ENCODE peak calls at places on chromosomes 11 and 22, in six cellular contexts. One of them, this sample, is unnamed.

GRCh38 chr11:57179701-57180100 is 2.1 kb upstream of the LRRC55 start:
- DNase-seq in MM.1S: no peak
- DNase-seq in trophoblast cell: no peak
- DNase-seq in Peyer's patch: no peak
- DNase-seq in body of pancreas: no peak
- DNase-seq in SJSA1: no peak
- DNase-seq in this sample: no peak

GRCh38 chr11:65588199-65589054 is 7.2 kb downstream of the KCNK7 start:
- DNase-seq in MM.1S: peak; percentile 94
- DNase-seq in trophoblast cell: peak; percentile 43
- DNase-seq in Peyer's patch: peak; percentile 91
- DNase-seq in body of pancreas: peak; percentile 78
- DNase-seq in SJSA1: peak; percentile 77
- DNase-seq in this sample: no peak

GRCh38 chr22:43186272-43187170 is at the start of gene TTLL12:
- DNase-seq in MM.1S: peak; percentile 59
- DNase-seq in trophoblast cell: peak; percentile 63
- DNase-seq in Peyer's patch: peak; percentile 65
- DNase-seq in body of pancreas: peak; percentile 67
- DNase-seq in SJSA1: no peak
- DNase-seq in this sample: no peak

GRCh38 chr11:113697798-113698407 is 8.2 kb downstream of the TMPRSS5 start:
- DNase-seq in MM.1S: no peak
- DNase-seq in trophoblast cell: no peak
- DNase-seq in Peyer's patch: no peak
- DNase-seq in body of pancreas: no peak
- DNase-seq in SJSA1: no peak
- DNase-seq in this sample: no peak

GRCh38 chr11:35174666-35175065 is 35.7 kb downstream of the CD44 start:
- DNase-seq in MM.1S: no peak
- DNase-seq in trophoblast cell: no peak
- DNase-seq in Peyer's patch: no peak
- DNase-seq in body of pancreas: no peak
- DNase-seq in SJSA1: no peak
- DNase-seq in this sample: no peak

GRCh38 chr11:67031791-67032561 is 9.0 kb downstream of the SYT12 start:
- DNase-seq in MM.1S: no peak
- DNase-seq in trophoblast cell: peak; percentile 99
- DNase-seq in Peyer's patch: no peak
- DNase-seq in body of pancreas: no peak
- DNase-seq in SJSA1: peak; percentile 96
- DNase-seq in this sample: no peak

GRCh38 chr11:126328444-126328843 is 24.6 kb downstream of the DCPS start:
- DNase-seq in MM.1S: no peak
- DNase-seq in trophoblast cell: no peak
- DNase-seq in Peyer's patch: no peak
- DNase-seq in body of pancreas: no peak
- DNase-seq in SJSA1: no peak
- DNase-seq in this sample: no peak

GRCh38 chr11:114478768-114479167 is 39.5 kb downstream of the REXO2 start:
- DNase-seq in MM.1S: no peak
- DNase-seq in trophoblast cell: peak; percentile 66
- DNase-seq in Peyer's patch: no peak
- DNase-seq in body of pancreas: no peak
- DNase-seq in SJSA1: no peak
- DNase-seq in this sample: no peak

GRCh38 chr11:127470485-127470884 is 469.9 kb upstream of the KIRREL3 start:
- DNase-seq in MM.1S: peak; percentile 18
- DNase-seq in trophoblast cell: peak; percentile 6
- DNase-seq in Peyer's patch: peak; percentile 53
- DNase-seq in body of pancreas: peak; percentile 36
- DNase-seq in SJSA1: no peak
- DNase-seq in this sample: no peak

GRCh38 chr11:73290536-73290935 is 17.5 kb upstream of the ARHGEF17 start:
- DNase-seq in MM.1S: no peak
- DNase-seq in trophoblast cell: no peak
- DNase-seq in Peyer's patch: no peak
- DNase-seq in body of pancreas: no peak
- DNase-seq in SJSA1: no peak
- DNase-seq in this sample: no peak

GRCh38 chr11:68314886-68315580 is 2.6 kb downstream of the LRP5 start:
- DNase-seq in MM.1S: no peak
- DNase-seq in trophoblast cell: peak; percentile 76
- DNase-seq in Peyer's patch: peak; percentile 81
- DNase-seq in body of pancreas: peak; percentile 49
- DNase-seq in SJSA1: peak; percentile 58
- DNase-seq in this sample: no peak
- H3K27ac ChIP-seq in MM.1S: no peak overlapping the region
- H3K27ac ChIP-seq in trophoblast cell: peak overlapping the region; percentile 40
- H3K27ac ChIP-seq in Peyer's patch: no peak overlapping the region
- H3K27ac ChIP-seq in body of pancreas: peak overlapping the region; percentile 56
- H3K27ac ChIP-seq in SJSA1: peak overlapping the region; percentile 21
- H3K27ac ChIP-seq in this sample: peak overlapping the region; percentile 83

GRCh38 chr11:1515082-1516060 is 28.8 kb upstream of the MOB2 start:
- DNase-seq in MM.1S: peak; percentile 28
- DNase-seq in trophoblast cell: peak; percentile 73
- DNase-seq in Peyer's patch: peak; percentile 87
- DNase-seq in body of pancreas: peak; percentile 87
- DNase-seq in SJSA1: peak; percentile 62
- DNase-seq in this sample: no peak
- H3K27ac ChIP-seq in MM.1S: no peak overlapping the region
- H3K27ac ChIP-seq in trophoblast cell: no peak overlapping the region
- H3K27ac ChIP-seq in Peyer's patch: no peak overlapping the region
- H3K27ac ChIP-seq in body of pancreas: no peak overlapping the region
- H3K27ac ChIP-seq in SJSA1: no peak overlapping the region
- H3K27ac ChIP-seq in this sample: no peak overlapping the region

GRCh38 chr11:10377182-10377581 is 72.3 kb downstream of the ADM start:
- DNase-seq in MM.1S: no peak
- DNase-seq in trophoblast cell: no peak
- DNase-seq in Peyer's patch: no peak
- DNase-seq in body of pancreas: no peak
- DNase-seq in SJSA1: no peak
- DNase-seq in this sample: no peak

GRCh38 chr11:10378362-10378761 is 73.5 kb downstream of the ADM start:
- DNase-seq in MM.1S: no peak
- DNase-seq in trophoblast cell: no peak
- DNase-seq in Peyer's patch: no peak
- DNase-seq in body of pancreas: no peak
- DNase-seq in SJSA1: no peak
- DNase-seq in this sample: no peak

GRCh38 chr11:10379433-10379832 is 74.6 kb downstream of the ADM start:
- DNase-seq in MM.1S: no peak
- DNase-seq in trophoblast cell: peak; percentile 88
- DNase-seq in Peyer's patch: no peak
- DNase-seq in body of pancreas: no peak
- DNase-seq in SJSA1: no peak
- DNase-seq in this sample: no peak

GRCh38 chr11:10379871-10380568 is 75.0 kb upstream of the AMPD3 start:
- DNase-seq in MM.1S: no peak
- DNase-seq in trophoblast cell: peak; percentile 66
- DNase-seq in Peyer's patch: no peak
- DNase-seq in body of pancreas: no peak
- DNase-seq in SJSA1: no peak
- DNase-seq in this sample: no peak

DNA sequence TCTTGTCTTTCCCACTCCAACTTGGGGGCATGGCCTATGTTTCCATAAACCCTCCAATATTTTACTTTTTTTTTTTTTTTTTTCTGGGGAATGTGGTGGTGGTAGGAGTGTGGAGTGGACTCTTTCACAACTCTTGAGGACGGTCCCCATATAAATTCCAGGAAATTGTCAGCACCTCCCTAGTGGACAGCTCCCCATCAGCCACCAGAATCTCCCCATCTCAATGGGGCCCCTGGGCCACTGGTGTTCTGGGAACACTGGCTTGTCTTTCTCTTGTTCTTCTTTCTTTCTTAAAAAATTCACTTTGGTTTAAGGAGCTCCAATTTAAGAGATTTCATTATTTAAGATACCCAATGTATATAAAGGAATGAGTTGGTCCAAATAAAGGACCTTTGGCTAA is 74.1 kb downstream of the ADM start:
- DNase-seq in MM.1S: peak; percentile 11
- DNase-seq in trophoblast cell: no peak
- DNase-seq in Peyer's patch: no peak
- DNase-seq in body of pancreas: no peak
- DNase-seq in SJSA1: no peak
- DNase-seq in this sample: no peak
- H3K27ac ChIP-seq in MM.1S: no peak overlapping the region
- H3K27ac ChIP-seq in trophoblast cell: no peak overlapping the region
- H3K27ac ChIP-seq in Peyer's patch: no peak overlapping the region
- H3K27ac ChIP-seq in body of pancreas: no peak overlapping the region
- H3K27ac ChIP-seq in SJSA1: no peak overlapping the region
- H3K27ac ChIP-seq in this sample: peak overlapping the region; percentile 59

DNA sequence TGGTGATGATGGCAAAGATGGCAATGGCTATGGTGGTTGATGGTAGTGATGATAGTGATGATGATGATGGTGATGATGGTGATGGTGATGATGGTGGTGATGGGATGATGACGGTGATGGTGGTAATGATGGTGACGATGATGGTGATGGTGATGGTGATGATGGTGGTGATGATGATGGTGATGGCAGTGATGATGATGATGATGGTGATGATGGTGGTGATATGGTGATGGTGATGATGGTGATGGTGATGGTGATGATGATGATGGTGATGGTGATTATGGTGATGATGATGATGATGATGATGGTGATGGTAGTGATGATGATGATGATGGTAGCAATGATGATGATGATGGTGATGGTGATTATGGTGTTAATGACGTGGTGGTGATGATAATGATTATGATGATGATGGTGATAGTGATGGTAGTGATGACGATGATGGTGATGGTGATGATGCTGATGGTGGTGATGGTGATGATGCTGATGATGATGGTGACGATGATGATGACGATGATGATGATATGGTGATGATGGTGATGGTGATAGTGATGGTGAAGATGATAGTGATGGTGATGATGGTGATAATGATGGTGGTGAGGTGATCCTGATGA is 232.1 kb downstream of the BRD1 start:
- DNase-seq in MM.1S: no peak
- DNase-seq in trophoblast cell: no peak
- DNase-seq in Peyer's patch: no peak
- DNase-seq in body of pancreas: no peak
- DNase-seq in SJSA1: no peak
- DNase-seq in this sample: no peak
- H3K27ac ChIP-seq in MM.1S: no peak overlapping the region
- H3K27ac ChIP-seq in trophoblast cell: no peak overlapping the region
- H3K27ac ChIP-seq in Peyer's patch: no peak overlapping the region
- H3K27ac ChIP-seq in body of pancreas: no peak overlapping the region
- H3K27ac ChIP-seq in SJSA1: no peak overlapping the region
- H3K27ac ChIP-seq in this sample: no peak overlapping the region

GRCh38 chr11:45748801-45749200 is 56.1 kb upstream of the SLC35C1 start:
- DNase-seq in MM.1S: no peak
- DNase-seq in trophoblast cell: peak; percentile 30
- DNase-seq in Peyer's patch: no peak
- DNase-seq in body of pancreas: no peak
- DNase-seq in SJSA1: no peak
- DNase-seq in this sample: no peak

GRCh38 chr11:45743556-45744468 is 61.1 kb upstream of the SLC35C1 start:
- DNase-seq in MM.1S: no peak
- DNase-seq in trophoblast cell: no peak
- DNase-seq in Peyer's patch: no peak
- DNase-seq in body of pancreas: no peak
- DNase-seq in SJSA1: no peak
- DNase-seq in this sample: no peak

GRCh38 chr11:45741032-45741431 is 63.9 kb upstream of the SLC35C1 start:
- DNase-seq in MM.1S: no peak
- DNase-seq in trophoblast cell: peak; percentile 89
- DNase-seq in Peyer's patch: no peak
- DNase-seq in body of pancreas: no peak
- DNase-seq in SJSA1: no peak
- DNase-seq in this sample: no peak

GRCh38 chr11:45741582-45741981 is 63.4 kb upstream of the SLC35C1 start:
- DNase-seq in MM.1S: no peak
- DNase-seq in trophoblast cell: no peak
- DNase-seq in Peyer's patch: no peak
- DNase-seq in body of pancreas: no peak
- DNase-seq in SJSA1: no peak
- DNase-seq in this sample: no peak

GRCh38 chr11:45745065-45745811 is 59.7 kb upstream of the SLC35C1 start:
- DNase-seq in MM.1S: no peak
- DNase-seq in trophoblast cell: no peak
- DNase-seq in Peyer's patch: no peak
- DNase-seq in body of pancreas: peak; percentile 24
- DNase-seq in SJSA1: no peak
- DNase-seq in this sample: no peak
- H3K27ac ChIP-seq in MM.1S: no peak overlapping the region
- H3K27ac ChIP-seq in trophoblast cell: no peak overlapping the region
- H3K27ac ChIP-seq in Peyer's patch: no peak overlapping the region
- H3K27ac ChIP-seq in body of pancreas: no peak overlapping the region
- H3K27ac ChIP-seq in SJSA1: no peak overlapping the region
- H3K27ac ChIP-seq in this sample: no peak overlapping the region

DNA sequence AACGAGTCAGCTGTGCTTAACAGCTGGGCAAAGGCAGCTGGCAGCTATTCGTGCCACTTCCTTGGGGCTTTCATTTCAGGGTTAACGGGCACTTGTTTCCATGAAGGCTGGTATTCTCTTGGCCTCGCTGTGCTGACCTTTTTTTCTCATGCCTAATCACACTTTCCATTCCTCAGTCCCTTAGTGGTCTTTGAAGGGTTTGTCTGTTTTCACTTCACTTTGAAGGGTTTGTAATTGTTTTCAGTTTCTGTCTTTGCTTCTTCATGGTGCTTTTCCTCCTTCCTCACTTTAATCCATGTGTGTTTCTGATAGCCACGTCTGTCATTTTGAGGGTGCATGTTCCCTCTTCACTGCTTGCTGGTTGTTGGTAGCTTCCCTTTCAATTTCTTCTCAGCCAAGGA is 24.6 kb downstream of the PPIL2 start:
- DNase-seq in MM.1S: peak; percentile 69
- DNase-seq in trophoblast cell: no peak
- DNase-seq in Peyer's patch: no peak
- DNase-seq in body of pancreas: peak; percentile 35
- DNase-seq in SJSA1: no peak
- DNase-seq in this sample: no peak
- H3K27ac ChIP-seq in MM.1S: peak overlapping the region; percentile 41
- H3K27ac ChIP-seq in trophoblast cell: no peak overlapping the region
- H3K27ac ChIP-seq in Peyer's patch: no peak overlapping the region
- H3K27ac ChIP-seq in body of pancreas: no peak overlapping the region
- H3K27ac ChIP-seq in SJSA1: no peak overlapping the region
- H3K27ac ChIP-seq in this sample: no peak overlapping the region

GRCh38 chr22:44448271-44448780 is 49.7 kb downstream of the RTL6 start:
- DNase-seq in MM.1S: no peak
- DNase-seq in trophoblast cell: peak; percentile 84
- DNase-seq in Peyer's patch: peak; percentile 50
- DNase-seq in body of pancreas: peak; percentile 37
- DNase-seq in SJSA1: peak; percentile 97
- DNase-seq in this sample: peak; percentile 73

GRCh38 chr22:44451016-44451415 is 47.0 kb downstream of the RTL6 start:
- DNase-seq in MM.1S: no peak
- DNase-seq in trophoblast cell: no peak
- DNase-seq in Peyer's patch: peak; percentile 21
- DNase-seq in body of pancreas: no peak
- DNase-seq in SJSA1: no peak
- DNase-seq in this sample: peak; percentile 15

GRCh38 chr22:44449683-44450425 is 48.2 kb downstream of the RTL6 start:
- DNase-seq in MM.1S: no peak
- DNase-seq in trophoblast cell: no peak
- DNase-seq in Peyer's patch: peak; percentile 26
- DNase-seq in body of pancreas: no peak
- DNase-seq in SJSA1: no peak
- DNase-seq in this sample: peak; percentile 65

GRCh38 chr22:44450503-44450902 is 47.5 kb downstream of the RTL6 start:
- DNase-seq in MM.1S: no peak
- DNase-seq in trophoblast cell: no peak
- DNase-seq in Peyer's patch: peak; percentile 30
- DNase-seq in body of pancreas: no peak
- DNase-seq in SJSA1: no peak
- DNase-seq in this sample: no peak

GRCh38 chr22:44449061-44449682 is 48.9 kb downstream of the RTL6 start:
- DNase-seq in MM.1S: no peak
- DNase-seq in trophoblast cell: peak; percentile 31
- DNase-seq in Peyer's patch: peak; percentile 36
- DNase-seq in body of pancreas: no peak
- DNase-seq in SJSA1: peak; percentile 89
- DNase-seq in this sample: peak; percentile 62
- H3K27ac ChIP-seq in MM.1S: no peak overlapping the region
- H3K27ac ChIP-seq in trophoblast cell: no peak overlapping the region
- H3K27ac ChIP-seq in Peyer's patch: no peak overlapping the region
- H3K27ac ChIP-seq in body of pancreas: no peak overlapping the region
- H3K27ac ChIP-seq in SJSA1: peak overlapping the region; percentile 73
- H3K27ac ChIP-seq in this sample: no peak overlapping the region